ENCODE peak calls at places on chromosomes 13 and 19, in seven cellular contexts. I is CD8-positive, alpha-beta T cell; Q is trophoblast cell; M is lung; X is fibroblast of lung; V is neuronal stem cell; F is heart right ventricle. E is an unnamed sample.

GRCh38 chr19:41933693-41934426 is 5.6 kb upstream of the ERFL start:
- DNase-seq in V (no peak), X (no peak), F (no peak), Q (no peak), M (no peak), I (no peak), E (no peak)

GRCh38 chr19:55611983-55612645 is 6.7 kb downstream of the ZNF865 start:
- DNase-seq in V (no peak), F (no peak), X (no peak), I (no peak), Q (no peak), M (no peak), E (no peak)

GRCh38 chr13:48235100-48235813 is 2.3 kb downstream of the ITM2B start:
- DNase-seq in V (no peak), F (no peak), X (peak; percentile 58), Q (peak; percentile 50), I (no peak), M (no peak), E (no peak)

GRCh38 chr19:42480335-42481095 is 37.8 kb upstream of the CXCL17 start:
- DNase-seq in F (no peak), V (no peak), X (peak; percentile 13), Q (peak; percentile 84), M (peak; percentile 34), I (no peak), E (no peak)

GRCh38 chr19:3801412-3802096 is 15.4 kb upstream of the MATK start:
- DNase-seq in V (peak; percentile 40), Q (no peak), M (no peak), F (peak; percentile 43), X (peak; percentile 26), I (peak; percentile 69), E (no peak)

GRCh38 chr19:32367063-32367462 is 21.7 kb downstream of the ZNF507 start:
- DNase-seq in F (no peak), M (no peak), I (no peak), X (no peak), Q (no peak), V (no peak), E (no peak)

GRCh38 chr19:13208964-13209796 is 59.0 kb downstream of the IER2 start:
- DNase-seq in V (no peak), Q (no peak), I (no peak), F (no peak), M (no peak), X (no peak), E (no peak)

GRCh38 chr19:15300533-15301194 is 31.7 kb downstream of the BRD4 start:
- DNase-seq in Q (peak; percentile 76), I (no peak), V (no peak), F (no peak), X (peak; percentile 60), M (no peak), E (no peak)

GRCh38 chr13:100689191-100689590 is 14.6 kb upstream of the TMTC4 start:
- DNase-seq in V (no peak), I (no peak), X (no peak), M (no peak), Q (no peak), F (no peak), E (no peak)

GRCh38 chr13:64087624-64088023 is 2672.0 kb upstream of the PCDH20 start:
- DNase-seq in X (no peak), Q (no peak), V (no peak), I (no peak), F (no peak), M (no peak), E (no peak)

GRCh38 chr13:36086117-36086516 is 45.1 kb downstream of the DCLK1 start:
- DNase-seq in F (no peak), Q (no peak), V (no peak), X (no peak), I (no peak), M (no peak), E (no peak)

GRCh38 chr13:25375727-25376358 is 4.1 kb downstream of the ATP8A2 start:
- DNase-seq in Q (peak; percentile 8), X (peak; percentile 19), V (peak; percentile 46), M (peak; percentile 33), F (no peak), I (peak; percentile 33), E (no peak)

GRCh38 chr13:99969934-99970760 is 1.4 kb downstream of the ZIC5 start:
- DNase-seq in Q (no peak), I (peak; percentile 46), F (no peak), V (no peak), M (no peak), X (peak; percentile 30), E (peak; percentile 87)

GRCh38 chr19:18446145-18446810 is 8.3 kb upstream of the ISYNA1 start:
- DNase-seq in F (no peak), I (no peak), V (no peak), X (no peak), Q (no peak), M (no peak), E (no peak)
- H3K36me3 ChIP-seq in F (no peaks in the 10 kb centered on the region), I (peaks cover 62% of the 10 kb centered on the region), V (peaks cover 24% of the 10 kb centered on the region), X (peaks cover 35% of the 10 kb centered on the region), Q (peaks cover 57% of the 10 kb centered on the region), M (peaks cover 12% of the 10 kb centered on the region), E (peaks cover 6% of the 10 kb centered on the region)

DNA sequence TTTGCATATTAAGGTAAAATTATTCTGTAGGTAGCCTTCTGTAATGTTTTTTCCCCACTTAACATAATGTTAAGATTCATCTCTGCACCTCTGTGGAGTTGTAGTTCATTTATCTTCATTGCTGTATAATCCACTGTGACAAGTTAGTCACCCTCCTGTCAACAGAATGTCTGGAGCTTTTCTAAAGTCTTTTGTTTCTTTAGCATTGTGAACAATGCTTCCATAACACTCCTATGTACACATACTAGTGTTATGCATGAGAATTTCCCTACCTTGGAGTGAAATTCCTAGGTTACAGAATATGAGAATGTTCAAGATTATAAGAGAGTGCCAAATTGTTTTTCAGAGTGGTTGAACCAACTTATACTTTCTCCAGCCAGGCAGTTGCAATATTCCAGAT is 113.5 kb downstream of the COG6 start:
- DNase-seq in F (no peak), I (no peak), V (no peak), Q (no peak), X (no peak), M (no peak), E (no peak)
- H3K4me3 ChIP-seq in F (no peak overlapping the region), I (no peak overlapping the region), V (no peak overlapping the region), Q (no peak overlapping the region), X (no peak overlapping the region), M (no peak overlapping the region), E (no peak overlapping the region)

DNA sequence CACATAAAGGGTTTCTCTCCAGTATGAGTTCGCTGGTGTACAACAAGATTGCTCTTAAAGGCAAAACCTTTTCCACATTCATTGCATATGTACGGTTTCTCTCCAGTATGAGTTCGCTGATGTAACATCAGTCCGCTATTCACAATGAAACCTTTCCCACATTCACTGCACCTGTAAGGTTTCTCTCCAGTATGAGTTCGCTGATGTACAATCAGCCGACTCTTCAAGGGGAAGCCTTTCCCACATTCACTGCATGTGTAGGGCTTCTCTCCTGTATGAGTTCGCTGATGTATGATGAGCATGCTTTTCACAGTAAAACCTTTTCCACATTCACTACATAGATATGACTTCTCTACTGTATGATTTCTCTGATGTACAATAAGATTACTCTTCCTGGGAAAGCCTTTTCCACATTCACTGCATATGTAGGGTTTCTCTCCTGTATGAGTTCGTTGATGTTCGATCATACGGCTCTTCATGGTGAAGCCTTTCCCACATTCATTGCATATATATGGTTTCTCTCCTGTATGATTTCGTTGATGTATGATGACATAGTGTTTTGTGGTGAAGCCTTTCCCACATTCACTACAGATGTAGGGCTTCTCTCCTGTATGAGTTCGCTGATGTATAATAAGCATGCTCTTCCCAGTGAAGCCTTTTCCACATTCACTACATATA is 6.0 kb upstream of the ZNF614 start:
- DNase-seq in I (no peak), Q (no peak), V (no peak), M (no peak), F (no peak), X (peak; percentile 29), E (no peak)
- H3K36me3 ChIP-seq in I (peaks cover 45% of the 10 kb centered on the region), Q (peaks cover 33% of the 10 kb centered on the region), V (peaks cover 36% of the 10 kb centered on the region), M (peaks cover 51% of the 10 kb centered on the region), F (peaks cover 14% of the 10 kb centered on the region), X (peaks cover 16% of the 10 kb centered on the region), E (peaks cover 21% of the 10 kb centered on the region)

DNA sequence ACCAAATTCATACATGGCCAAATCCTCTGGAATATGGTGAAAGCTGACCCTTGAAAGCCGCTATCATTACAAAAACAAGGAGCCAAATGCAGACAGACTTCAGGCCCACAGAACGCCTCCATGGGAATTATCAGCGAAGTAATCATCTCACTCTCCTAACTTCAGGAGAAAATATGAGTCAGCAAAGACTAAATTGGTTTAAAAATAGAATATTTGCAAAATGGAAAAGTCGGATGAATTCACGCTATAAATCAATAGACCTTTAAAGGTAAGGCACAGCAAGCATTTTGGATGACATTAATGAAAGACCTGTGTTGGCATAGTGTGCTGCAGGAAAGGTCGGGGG is 5.3 kb downstream of the SACS start:
- DNase-seq in Q (no peak), I (no peak), V (no peak), F (no peak), X (peak; percentile 90), M (no peak), E (no peak)
- H3K4me3 ChIP-seq in Q (no peak overlapping the region), I (no peak overlapping the region), V (no peak overlapping the region), F (no peak overlapping the region), X (no peak overlapping the region), M (no peak overlapping the region), E (no peak overlapping the region)

GRCh38 chr19:37095859-37096258 is 17.6 kb downstream of the ZNF420 start:
- DNase-seq in V (no peak), F (no peak), Q (no peak), M (no peak), I (no peak), X (peak; percentile 8), E (no peak)
- H3K36me3 ChIP-seq in V (peaks cover 8% of the 10 kb centered on the region), F (peaks cover 7% of the 10 kb centered on the region), Q (peaks cover 6% of the 10 kb centered on the region), M (peaks cover 53% of the 10 kb centered on the region), I (peaks cover 47% of the 10 kb centered on the region), X (no peaks in the 10 kb centered on the region), E (peaks cover 11% of the 10 kb centered on the region)

DNA sequence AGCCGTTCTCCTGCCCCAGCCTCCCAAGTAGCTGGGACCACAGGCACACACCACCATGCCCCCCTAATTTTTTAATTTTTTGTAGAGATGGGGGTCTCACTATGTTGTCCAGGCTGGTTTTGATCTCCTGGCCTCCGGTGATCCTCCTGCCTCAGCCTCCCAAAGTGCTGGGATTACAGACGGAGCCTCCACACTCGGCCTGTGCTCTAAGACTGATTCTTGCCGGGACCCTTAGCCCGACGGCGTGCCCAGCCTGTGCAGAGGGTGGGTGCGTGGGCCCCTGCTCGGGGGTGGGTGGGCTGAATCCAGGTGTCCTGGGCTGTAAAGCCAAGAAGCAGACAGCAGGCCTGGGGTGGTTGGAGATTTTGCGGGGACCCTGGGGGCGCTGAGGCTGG is 64.3 kb downstream of the GADD45B start:
- DNase-seq in X (no peak), M (no peak), F (no peak), I (no peak), Q (no peak), V (no peak), E (no peak)
- H3K4me3 ChIP-seq in X (no peak overlapping the region), M (no peak overlapping the region), F (peak overlapping the region; percentile 4), I (no peak overlapping the region), Q (no peak overlapping the region), V (no peak overlapping the region), E (no peak overlapping the region)

DNA sequence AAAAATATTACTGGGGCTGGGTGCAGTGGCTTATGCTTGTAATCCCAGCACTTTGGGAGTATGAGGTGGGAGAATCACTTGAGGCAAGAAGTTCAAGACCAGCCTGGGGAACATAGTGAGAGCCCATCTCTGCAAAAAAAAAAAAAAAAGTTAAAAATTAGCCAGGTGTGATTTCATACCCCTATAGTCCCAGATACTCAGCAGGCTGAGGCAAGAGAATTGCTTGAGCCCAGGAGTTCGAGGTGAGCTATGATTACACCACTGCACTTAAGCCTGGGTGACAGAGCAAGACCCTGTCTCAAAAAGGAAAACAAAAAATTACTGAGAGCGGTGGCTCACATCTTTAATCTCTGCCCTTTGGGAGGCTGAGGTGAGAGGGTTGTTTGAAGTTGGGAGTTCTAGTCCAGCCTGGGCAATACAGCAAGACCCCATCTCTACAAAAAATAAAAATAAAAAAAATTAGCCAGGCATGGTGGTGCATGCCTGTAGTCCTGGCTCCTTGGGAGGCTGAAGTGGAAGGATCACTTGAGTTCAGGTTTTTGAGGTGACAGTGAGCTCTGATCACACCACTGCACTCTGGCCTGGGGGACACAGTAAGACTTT is 87.5 kb downstream of the ZMYM2 start:
- DNase-seq in F (no peak), X (no peak), M (no peak), Q (no peak), I (no peak), V (no peak), E (no peak)
- H3K36me3 ChIP-seq in F (no peaks in the 10 kb centered on the region), X (no peaks in the 10 kb centered on the region), M (peaks cover 3% of the 10 kb centered on the region), Q (peaks cover 21% of the 10 kb centered on the region), I (peaks cover 20% of the 10 kb centered on the region), V (peaks cover 18% of the 10 kb centered on the region), E (peaks cover 5% of the 10 kb centered on the region)